ENCODE peak calls at places on chromosome 22, in six cellular contexts. Y, F, H, L, V and O are unnamed samples.

GRCh38 chr22:44403166-44403565 is 90.4 kb upstream of the SHISAL1 start:
- DNase-seq in Y (no peak), F (peak), H (no peak), L (peak), V (no peak), O (no peak)

GRCh38 chr22:22848364-22848866 is 39.2 kb upstream of the IGLL5 start:
- DNase-seq in Y (peak), F (no peak), H (peak), L (peak), V (peak), O (peak)

GRCh38 chr22:27138471-27138870 is 481.1 kb downstream of the MIAT start:
- DNase-seq in Y (no peak), F (no peak), H (no peak), L (no peak), V (no peak), O (no peak)

GRCh38 chr22:23219787-23220484 is 39.6 kb downstream of the BCR start:
- DNase-seq in Y (peak), F (no peak), H (no peak), L (peak), V (no peak), O (no peak)

GRCh38 chr22:40485813-40486610 is 115.6 kb downstream of the SGSM3 start:
- DNase-seq in Y (no peak), F (no peak), H (no peak), L (no peak), V (no peak), O (no peak)

GRCh38 chr22:39873963-39874362 is 19.6 kb downstream of the ENTHD1 start:
- DNase-seq in Y (no peak), F (no peak), H (no peak), L (no peak), V (no peak), O (no peak)

GRCh38 chr22:30860176-30861105 is 108.1 kb downstream of the MORC2 start:
- DNase-seq in Y (no peak), F (no peak), H (no peak), L (no peak), V (no peak), O (no peak)

GRCh38 chr22:22955276-22955798 is 67.7 kb downstream of the IGLL5 start:
- DNase-seq in Y (no peak), F (no peak), H (no peak), L (no peak), V (no peak), O (no peak)

GRCh38 chr22:40855960-40856512 is 403 bp downstream of the ST13 start:
- DNase-seq in Y (no peak), F (peak), H (peak), L (peak), V (peak), O (peak)

GRCh38 chr22:19987394-19988306 is 29.0 kb downstream of the ARVCF start:
- DNase-seq in Y (no peak), F (no peak), H (no peak), L (peak), V (no peak), O (no peak)

GRCh38 chr22:40418366-40419201 is 48.2 kb downstream of the SGSM3 start:
- DNase-seq in Y (no peak), F (no peak), H (no peak), L (no peak), V (no peak), O (peak)

GRCh38 chr22:26550498-26551033 is 38.3 kb upstream of the TFIP11 start:
- DNase-seq in Y (no peak), F (peak), H (no peak), L (peak), V (no peak), O (no peak)

GRCh38 chr22:42608481-42609361 is 6.0 kb downstream of the POLDIP3 start:
- DNase-seq in Y (no peak), F (no peak), H (no peak), L (no peak), V (no peak), O (peak)

GRCh38 chr22:42602470-42602869 is 12.2 kb downstream of the POLDIP3 start:
- DNase-seq in Y (no peak), F (no peak), H (no peak), L (no peak), V (no peak), O (no peak)

GRCh38 chr22:42603427-42603826 is 11.3 kb downstream of the POLDIP3 start:
- DNase-seq in Y (no peak), F (no peak), H (no peak), L (no peak), V (no peak), O (no peak)

GRCh38 chr22:42601879-42602465 is 12.7 kb downstream of the POLDIP3 start:
- DNase-seq in Y (no peak), F (no peak), H (no peak), L (no peak), V (no peak), O (no peak)

GRCh38 chr22:42604403-42604802 is 10.3 kb downstream of the POLDIP3 start:
- DNase-seq in Y (no peak), F (no peak), H (no peak), L (no peak), V (no peak), O (no peak)
- H3K27ac ChIP-seq in Y (no peak), F (no peak), H (no peak), L (no peak), V (no peak), O (no peak)

DNA sequence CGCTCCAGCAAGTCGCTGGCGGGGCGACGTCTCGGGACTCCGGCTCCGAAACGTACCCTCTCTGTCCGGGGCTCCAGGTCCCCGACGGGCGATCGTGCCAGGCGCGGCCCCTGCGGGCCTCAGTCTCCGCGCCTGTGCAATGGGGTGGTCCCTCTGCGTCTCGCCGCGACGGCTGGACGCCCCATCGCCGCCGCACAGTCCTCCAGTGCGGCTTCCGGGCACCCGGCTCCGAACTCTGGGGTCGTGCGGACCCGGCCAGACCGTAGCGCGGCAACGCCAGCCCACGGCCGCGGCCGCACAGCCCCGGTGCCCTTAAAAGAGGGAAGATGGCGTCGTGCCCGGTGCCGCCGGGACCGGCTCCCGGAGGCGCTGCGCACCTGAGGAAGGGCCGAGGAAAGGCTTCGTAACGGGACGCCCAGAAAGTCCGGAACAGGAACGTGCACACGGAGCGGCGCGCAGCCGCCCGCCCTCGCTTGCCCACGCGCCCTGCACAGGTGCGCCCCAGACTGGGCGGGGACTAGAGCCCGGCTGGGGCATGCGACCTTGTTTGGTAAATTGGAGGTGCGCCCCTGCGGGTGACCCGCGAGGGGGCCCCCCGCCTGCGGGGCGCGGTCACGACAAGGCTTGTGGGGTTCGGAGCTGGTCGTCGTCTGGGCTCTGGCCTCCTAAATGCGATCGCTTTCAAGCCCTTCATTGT is 525 bp downstream of the BIK start:
- DNase-seq in Y (peak), F (no peak), H (peak), L (no peak), V (no peak), O (no peak)
- H3K27ac ChIP-seq in Y (peak), F (no peak), H (peak), L (no peak), V (peak), O (no peak)

GRCh38 chr22:28937206-28938025 is 54.0 kb downstream of the ZNRF3 start:
- DNase-seq in Y (no peak), F (no peak), H (no peak), L (no peak), V (no peak), O (no peak)
- H3K27ac ChIP-seq in Y (no peak), F (no peak), H (no peak), L (peak), V (no peak), O (no peak)

GRCh38 chr22:25039255-25039654 is 86.7 kb downstream of the KIAA1671 start:
- DNase-seq in Y (no peak), F (no peak), H (no peak), L (no peak), V (no peak), O (no peak)

GRCh38 chr22:25032066-25032465 is 79.5 kb downstream of the KIAA1671 start:
- DNase-seq in Y (no peak), F (no peak), H (no peak), L (no peak), V (no peak), O (no peak)

GRCh38 chr22:25038239-25038638 is 85.7 kb downstream of the KIAA1671 start:
- DNase-seq in Y (no peak), F (no peak), H (no peak), L (no peak), V (no peak), O (no peak)

GRCh38 chr22:25038771-25039170 is 86.3 kb downstream of the KIAA1671 start:
- DNase-seq in Y (no peak), F (no peak), H (no peak), L (no peak), V (no peak), O (no peak)

GRCh38 chr22:25035715-25036114 is 83.2 kb downstream of the KIAA1671 start:
- DNase-seq in Y (no peak), F (no peak), H (no peak), L (no peak), V (no peak), O (no peak)
- H3K27ac ChIP-seq in Y (no peak), F (no peak), H (no peak), L (no peak), V (no peak), O (no peak)

GRCh38 chr22:37985751-37986281 is 1.5 kb upstream of the SOX10 start:
- DNase-seq in Y (no peak), F (no peak), H (no peak), L (no peak), V (no peak), O (no peak)
- H3K27ac ChIP-seq in Y (no peak), F (peak), H (no peak), L (no peak), V (no peak), O (peak)